ENCODE peak calls at places on chromosomes 3 and 15, in eight cellular contexts. B is hippocampal formation, O is NCI-H1092 treated with DMSO at 0.1 percent for 48 hours, I is activated B cell treated with CpG ODN at 0.5 μM for 24 hours, Q is RPMI8226, L is AG08396, J is fibroblast of lung, V is activated gamma-delta T cell treated with Interleukin-2 at 50 U/mL for 16 hours. D is an unnamed sample.

GRCh38 chr3:117547956-117548550 is 838.5 kb downstream of the TUSC7 start:
- DNase-seq in B (no peak), O (no peak), I (no peak), Q (no peak), L (peak; percentile 36), J (peak; percentile 85), V (no peak), D (peak; percentile 26)

GRCh38 chr3:129205109-129205832 is 21.6 kb upstream of the CNBP start:
- DNase-seq in B (no peak), O (no peak), I (no peak), Q (no peak), L (no peak), J (no peak), V (no peak), D (no peak)

GRCh38 chr3:74789111-74789510 is 174.7 kb upstream of the CNTN3 start:
- DNase-seq in B (no peak), O (no peak), I (no peak), Q (no peak), L (no peak), J (no peak), V (no peak), D (peak; percentile 79)

GRCh38 chr3:166829896-166830295 is 550.2 kb downstream of the ZBBX start:
- DNase-seq in B (no peak), O (no peak), I (no peak), Q (no peak), L (no peak), J (no peak), V (no peak), D (no peak)

GRCh38 chr15:70526221-70526973 is 237.0 kb downstream of the UACA start:
- DNase-seq in B (no peak), O (peak; percentile 96), I (peak; percentile 63), Q (no peak), L (no peak), J (peak; percentile 69), V (no peak), D (no peak)

GRCh38 chr3:153553605-153553945 is 391.5 kb downstream of the RAP2B start:
- DNase-seq in B (no peak), O (no peak), I (no peak), Q (no peak), L (no peak), J (no peak), V (no peak), D (no peak)

GRCh38 chr3:50600141-50600753 is 11.3 kb downstream of the CISH start:
- DNase-seq in B (no peak), O (no peak), I (no peak), Q (no peak), L (no peak), J (no peak), V (no peak), D (no peak)

GRCh38 chr3:53328750-53329149 is 18.6 kb downstream of the DCP1A start:
- DNase-seq in B (no peak), O (no peak), I (no peak), Q (no peak), L (peak; percentile 32), J (peak; percentile 62), V (no peak), D (peak; percentile 49)

GRCh38 chr3:50270422-50270831 is 1.5 kb downstream of the SEMA3B start:
- DNase-seq in B (no peak), O (no peak), I (no peak), Q (no peak), L (peak; percentile 37), J (peak; percentile 31), V (no peak), D (no peak)

GRCh38 chr15:89828324-89829145 is 13.9 kb upstream of the ANPEP start:
- DNase-seq in B (no peak), O (no peak), I (no peak), Q (no peak), L (peak; percentile 86), J (peak; percentile 82), V (no peak), D (peak; percentile 56)

GRCh38 chr3:57298041-57298440 is 5.6 kb upstream of the ASB14 start:
- DNase-seq in B (no peak), O (no peak), I (no peak), Q (no peak), L (no peak), J (peak; percentile 56), V (no peak), D (peak; percentile 23)

GRCh38 chr3:123442125-123442524 is 6.8 kb downstream of the ADCY5 start:
- DNase-seq in B (no peak), O (no peak), I (no peak), Q (no peak), L (no peak), J (no peak), V (no peak), D (no peak)

GRCh38 chr3:196569003-196569516 is 600 bp downstream of the FBXO45 start:
- DNase-seq in B (no peak), O (peak; percentile 47), I (no peak), Q (peak; percentile 63), L (peak; percentile 57), J (peak; percentile 49), V (peak; percentile 48), D (peak; percentile 71)

GRCh38 chr3:107208100-107208499 is 169.1 kb upstream of the CCDC54 start:
- DNase-seq in B (peak; percentile 40), O (peak; percentile 24), I (no peak), Q (no peak), L (peak; percentile 70), J (peak; percentile 98), V (no peak), D (no peak)

GRCh38 chr3:135106445-135106844 is 311.4 kb downstream of the EPHB1 start:
- DNase-seq in B (no peak), O (no peak), I (no peak), Q (peak; percentile 54), L (peak; percentile 26), J (peak; percentile 7), V (no peak), D (peak; percentile 77)

GRCh38 chr3:147411235-147411607 is 2.1 kb downstream of the ZIC1 start:
- DNase-seq in B (no peak), O (no peak), I (no peak), Q (no peak), L (no peak), J (no peak), V (no peak), D (peak; percentile 69)

GRCh38 chr3:190119734-190120133 is 963 bp downstream of the P3H2 start:
- DNase-seq in B (no peak), O (no peak), I (no peak), Q (no peak), L (no peak), J (no peak), V (no peak), D (no peak)

GRCh38 chr3:121747976-121748375 is 1.6 kb downstream of the GOLGB1 start:
- DNase-seq in B (no peak), O (no peak), I (no peak), Q (no peak), L (no peak), J (no peak), V (no peak), D (peak; percentile 23)

GRCh38 chr3:137709011-137709601 is 55.0 kb upstream of the SOX14 start:
- DNase-seq in B (no peak), O (no peak), I (no peak), Q (peak; percentile 11), L (no peak), J (no peak), V (no peak), D (peak; percentile 57)

GRCh38 chr3:48899298-48899697 is 616 bp upstream of the SLC25A20 start:
- DNase-seq in B (no peak), O (no peak), I (no peak), Q (no peak), L (no peak), J (no peak), V (peak; percentile 26), D (no peak)

GRCh38 chr15:71296032-71296686 is 180.9 kb downstream of the THSD4 start:
- DNase-seq in B (no peak), O (no peak), I (no peak), Q (no peak), L (no peak), J (peak; percentile 91), V (no peak), D (no peak)

GRCh38 chr3:43584043-43584826 is 37.6 kb downstream of the ANO10 start:
- DNase-seq in B (no peak), O (no peak), I (no peak), Q (no peak), L (no peak), J (peak; percentile 44), V (no peak), D (no peak)

GRCh38 chr3:132854856-132855535 is 132.8 kb upstream of the NPHP3 start:
- DNase-seq in B (no peak), O (no peak), I (no peak), Q (no peak), L (no peak), J (no peak), V (no peak), D (no peak)